ENCODE peak calls at places on chromosomes 11 and 22, in eight cellular contexts. J is stomach, V is IMR-90, M is heart left ventricle, K is body of pancreas, E is esophagus squamous epithelium, N is esophagus muscularis mucosa, Q is adrenal gland. A is an unnamed sample.

GRCh38 chr22:40829131-40829530 is 10.0 kb upstream of the SLC25A17 start:
- DNase-seq in J (no peak), V (no peak), M (no peak), K (no peak), E (no peak), N (no peak), Q (no peak), A (no peak)

GRCh38 chr22:50267591-50268390 is 2.4 kb downstream of the MAPK11 start:
- DNase-seq in J (peak; percentile 72), V (peak; percentile 38), M (peak; percentile 69), K (peak; percentile 75), E (no peak), N (no peak), Q (peak; percentile 69), A (no peak)

GRCh38 chr11:30424851-30425250 is 101.9 kb downstream of the ARL14EP start:
- DNase-seq in J (no peak), V (no peak), M (no peak), K (no peak), E (no peak), N (no peak), Q (no peak), A (no peak)

GRCh38 chr11:47161134-47161854 is 15.4 kb downstream of the ARFGAP2 start:
- DNase-seq in J (peak; percentile 71), V (peak; percentile 69), M (peak; percentile 59), K (peak; percentile 75), E (no peak), N (no peak), Q (peak; percentile 71), A (peak; percentile 33)

GRCh38 chr11:12441081-12441801 is 63.9 kb downstream of the PARVA start:
- DNase-seq in J (no peak), V (peak; percentile 62), M (no peak), K (no peak), E (no peak), N (no peak), Q (no peak), A (no peak)

GRCh38 chr11:96021901-96022650 is 98.2 kb upstream of the MTMR2 start:
- DNase-seq in J (no peak), V (no peak), M (no peak), K (no peak), E (no peak), N (no peak), Q (no peak), A (no peak)

GRCh38 chr11:2215561-2216399 is 44.2 kb upstream of the TH start:
- DNase-seq in J (no peak), V (no peak), M (no peak), K (no peak), E (no peak), N (peak; percentile 74), Q (no peak), A (no peak)

GRCh38 chr11:64306876-64307622 is 1.7 kb downstream of the ESRRA start:
- DNase-seq in J (peak; percentile 44), V (no peak), M (peak; percentile 52), K (peak; percentile 58), E (no peak), N (no peak), Q (peak; percentile 80), A (peak; percentile 69)

GRCh38 chr11:111945198-111945597 is 8.1 kb downstream of the DIXDC1 start:
- DNase-seq in J (no peak), V (no peak), M (no peak), K (no peak), E (no peak), N (no peak), Q (no peak), A (no peak)

GRCh38 chr11:13302440-13302958 is 24.9 kb downstream of the BMAL1 start:
- DNase-seq in J (no peak), V (no peak), M (no peak), K (no peak), E (no peak), N (no peak), Q (no peak), A (no peak)

GRCh38 chr22:45612451-45612901 is 59.2 kb upstream of the ATXN10 start:
- DNase-seq in J (no peak), V (peak; percentile 80), M (peak; percentile 61), K (no peak), E (peak; percentile 6), N (no peak), Q (peak; percentile 46), A (peak; percentile 55)

GRCh38 chr11:2789791-2790580 is 90.2 kb upstream of the KCNQ1OT1 start:
- DNase-seq in J (peak; percentile 23), V (no peak), M (peak; percentile 22), K (no peak), E (no peak), N (no peak), Q (peak; percentile 0), A (peak; percentile 38)

GRCh38 chr22:22197993-22198402 is 46.6 kb upstream of the VPREB1 start:
- DNase-seq in J (no peak), V (no peak), M (no peak), K (no peak), E (no peak), N (peak; percentile 88), Q (no peak), A (no peak)

GRCh38 chr11:32288276-32288675 is 147.1 kb downstream of the WT1 start:
- DNase-seq in J (no peak), V (no peak), M (no peak), K (no peak), E (no peak), N (no peak), Q (no peak), A (no peak)

GRCh38 chr11:117020287-117020686 is 77.9 kb downstream of the SIK3 start:
- DNase-seq in J (no peak), V (no peak), M (no peak), K (no peak), E (no peak), N (no peak), Q (no peak), A (peak; percentile 54)

GRCh38 chr22:49953680-49954344 is 6.8 kb upstream of the PIM3 start:
- DNase-seq in J (no peak), V (no peak), M (peak; percentile 47), K (no peak), E (no peak), N (no peak), Q (peak; percentile 44), A (no peak)

GRCh38 chr11:130668751-130669150 is 220.3 kb downstream of the ADAMTS15 start:
- DNase-seq in J (no peak), V (no peak), M (no peak), K (no peak), E (no peak), N (no peak), Q (no peak), A (no peak)

GRCh38 chr22:26800858-26801257 is 143.5 kb downstream of the MIAT start:
- DNase-seq in J (no peak), V (peak; percentile 76), M (no peak), K (no peak), E (no peak), N (no peak), Q (no peak), A (no peak)

GRCh38 chr11:47797633-47798032 is 30.5 kb upstream of the FNBP4 start:
- DNase-seq in J (no peak), V (peak; percentile 89), M (no peak), K (no peak), E (no peak), N (no peak), Q (no peak), A (no peak)

GRCh38 chr11:129930306-129930705 is 34.9 kb upstream of the NFRKB start:
- DNase-seq in J (no peak), V (peak; percentile 33), M (no peak), K (no peak), E (no peak), N (no peak), Q (no peak), A (no peak)

GRCh38 chr11:112270551-112271180 is 10.0 kb upstream of the PLET1 start:
- DNase-seq in J (no peak), V (no peak), M (no peak), K (no peak), E (no peak), N (no peak), Q (no peak), A (no peak)

GRCh38 chr11:27902981-27903624 is 202.8 kb upstream of the BDNF start:
- DNase-seq in J (no peak), V (peak; percentile 73), M (no peak), K (no peak), E (no peak), N (no peak), Q (no peak), A (no peak)

DNA sequence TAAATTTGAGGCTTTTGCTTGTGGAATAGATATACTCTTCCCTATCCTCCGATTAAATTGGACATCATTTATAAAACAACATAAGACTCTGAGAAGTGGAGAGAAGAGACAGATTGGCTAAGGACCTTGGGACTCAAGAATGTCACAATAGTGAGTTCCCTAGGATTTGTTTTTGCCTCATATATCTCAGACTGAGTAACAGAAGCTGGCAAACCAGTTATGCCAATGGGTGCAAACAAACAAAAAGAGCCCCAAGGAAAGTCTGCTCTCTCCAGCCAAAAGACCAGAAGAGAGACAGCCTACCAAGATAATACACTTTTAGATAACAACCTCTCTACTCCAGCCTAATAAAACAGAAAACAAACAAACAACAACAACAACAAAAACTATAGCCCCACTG is 28.9 kb downstream of the DEUP1 start:
- DNase-seq in J (no peak), V (no peak), M (no peak), K (no peak), E (no peak), N (no peak), Q (no peak), A (no peak)
- TF ChIP-seq POLR2A in J (no peak), V (no peak), M (no peak), K (no peak), E (no peak), N (no peak), Q (no peak), A (no peak)

GRCh38 chr22:36486619-36487384 is 5.4 kb upstream of the TXN2 start:
- DNase-seq in J (peak; percentile 53), V (peak; percentile 68), M (peak; percentile 53), K (peak; percentile 63), E (no peak), N (no peak), Q (peak; percentile 70), A (peak; percentile 81)

GRCh38 chr22:36480941-36481392 is 473 bp downstream of the TXN2 start:
- DNase-seq in J (no peak), V (no peak), M (no peak), K (no peak), E (no peak), N (no peak), Q (no peak), A (no peak)

GRCh38 chr22:36478966-36479365 is 2.5 kb downstream of the TXN2 start:
- DNase-seq in J (no peak), V (no peak), M (no peak), K (no peak), E (no peak), N (no peak), Q (peak; percentile 92), A (no peak)

GRCh38 chr22:36481393-36482168 is at the start of gene TXN2:
- DNase-seq in J (peak; percentile 98), V (peak; percentile 95), M (peak; percentile 98), K (peak; percentile 97), E (peak; percentile 81), N (peak; percentile 99), Q (peak; percentile 99), A (peak; percentile 97)
- TF ChIP-seq POLR2A in J (peak; percentile 55), V (peak; percentile 95), M (no peak), K (peak; percentile 89), E (no peak), N (peak; percentile 78), Q (peak; percentile 97), A (peak; percentile 84)

GRCh38 chr11:128308793-128309192 is 278.6 kb downstream of the ETS1 start:
- DNase-seq in J (no peak), V (no peak), M (no peak), K (no peak), E (no peak), N (no peak), Q (no peak), A (no peak)
- TF ChIP-seq POLR2A in J (no peak), V (no peak), M (no peak), K (no peak), E (no peak), N (no peak), Q (no peak), A (no peak)

GRCh38 chr11:118621071-118621815 is 13.8 kb downstream of the PHLDB1 start:
- DNase-seq in J (peak; percentile 85), V (peak; percentile 86), M (peak; percentile 94), K (peak; percentile 69), E (no peak), N (peak; percentile 96), Q (peak; percentile 90), A (peak; percentile 80)
- TF ChIP-seq POLR2A in J (no peak), V (peak; percentile 59), M (no peak), K (no peak), E (no peak), N (no peak), Q (peak; percentile 67), A (no peak)